ENCODE peak calls at places on chromosome 16, in seven cellular contexts. C is EL; F is anterior cingulate cortex; P is lower leg skin; I is naive thymus-derived CD8-positive, alpha-beta T cell; E is esophagus squamous epithelium; L is stimulated activated CD4-positive, alpha-beta T cell treated with anti-CD3 and anti-CD28 coated beads, TNF-alpha, amount 100 ng/mL, for 48 hours. Q is an unnamed sample.
A peak's percentile ranks its signal among the peaks of the same experiment; 100 is the strongest.

GRCh38 chr16:1763521-1764511 is 7.5 kb downstream of the NME3 start:
- DNase-seq in C (peak; percentile 16), F (no peak), P (no peak), I (no peak), E (no peak), L (no peak), Q (peak; percentile 1)

GRCh38 chr16:11473728-11474127 is 113.0 kb downstream of the LITAF start:
- DNase-seq in C (no peak), F (no peak), P (no peak), I (no peak), E (no peak), L (no peak), Q (no peak)

GRCh38 chr16:2026461-2027023 is at the start of gene NHERF2:
- DNase-seq in C (no peak), F (no peak), P (no peak), I (peak; percentile 45), E (no peak), L (no peak), Q (no peak)

GRCh38 chr16:54152362-54153239 is 134.0 kb downstream of the IRX3 start:
- DNase-seq in C (no peak), F (no peak), P (no peak), I (no peak), E (no peak), L (no peak), Q (no peak)

GRCh38 chr16:53744449-53744848 is 40.5 kb downstream of the FTO start:
- DNase-seq in C (no peak), F (no peak), P (no peak), I (no peak), E (no peak), L (no peak), Q (no peak)

GRCh38 chr16:73171380-73171779 is 123.5 kb upstream of the ZFHX3 start:
- DNase-seq in C (no peak), F (no peak), P (no peak), I (no peak), E (no peak), L (no peak), Q (no peak)

GRCh38 chr16:69522732-69523404 is 42.9 kb upstream of the NFAT5 start:
- DNase-seq in C (no peak), F (no peak), P (no peak), I (no peak), E (no peak), L (no peak), Q (no peak)

GRCh38 chr16:81551821-81552304 is 107.3 kb downstream of the CMIP start:
- DNase-seq in C (no peak), F (no peak), P (no peak), I (no peak), E (no peak), L (no peak), Q (no peak)

GRCh38 chr16:66984902-66985311 is 3.5 kb upstream of the CES4A start:
- DNase-seq in C (no peak), F (no peak), P (no peak), I (no peak), E (no peak), L (peak; percentile 74), Q (no peak)

GRCh38 chr16:84813141-84813933 is 6.4 kb upstream of the CRISPLD2 start:
- DNase-seq in C (no peak), F (no peak), P (no peak), I (no peak), E (no peak), L (no peak), Q (no peak)

GRCh38 chr16:87305505-87306391 is 11.4 kb downstream of the C16orf95 start:
- DNase-seq in C (peak; percentile 79), F (no peak), P (no peak), I (no peak), E (no peak), L (no peak), Q (no peak)

GRCh38 chr16:84368327-84368996 is at the start of gene ATP2C2:
- DNase-seq in C (no peak), F (no peak), P (no peak), I (no peak), E (no peak), L (no peak), Q (no peak)

GRCh38 chr16:73054131-73054496 is 6.2 kb upstream of the ZFHX3 start:
- DNase-seq in C (no peak), F (no peak), P (no peak), I (no peak), E (no peak), L (no peak), Q (no peak)